ENCODE peak calls at places on chromosomes 3 and 15, in five cellular contexts. N is colonic mucosa, L is fibroblast of mammary gland, Z is fibroblast of pulmonary artery, P is esophagus muscularis mucosa. C is an unnamed sample.

GRCh38 chr3:36606871-36607765 is 157.2 kb downstream of the DCLK3 start:
- DNase-seq in L (no peak), Z (peak; percentile 18), P (no peak), N (no peak), C (no peak)

GRCh38 chr3:72338082-72338941 is 509.9 kb downstream of the SHQ1 start:
- DNase-seq in P (no peak), Z (no peak), L (peak; percentile 68), N (no peak), C (no peak)

GRCh38 chr15:74977599-74977998 is 17.8 kb upstream of the SCAMP5 start:
- DNase-seq in L (peak; percentile 40), P (no peak), N (no peak), Z (no peak), C (no peak)

GRCh38 chr3:64295594-64295993 is 70.3 kb upstream of the PRICKLE2 start:
- DNase-seq in P (no peak), Z (peak; percentile 91), N (no peak), L (peak; percentile 94), C (no peak)

GRCh38 chr3:121894191-121894990 is at the start of gene SLC15A2:
- DNase-seq in P (no peak), Z (peak; percentile 13), L (no peak), N (no peak), C (no peak)

GRCh38 chr3:41352526-41352925 is 153.2 kb downstream of the CTNNB1 start:
- DNase-seq in Z (no peak), P (no peak), L (no peak), N (no peak), C (no peak)

GRCh38 chr15:95663156-95663831 is 667.2 kb upstream of the NR2F2 start:
- DNase-seq in Z (peak; percentile 47), P (no peak), N (no peak), L (peak; percentile 81), C (no peak)

GRCh38 chr3:28808068-28808467 is 459.4 kb upstream of the AZI2 start:
- DNase-seq in Z (no peak), N (no peak), L (no peak), P (no peak), C (no peak)

GRCh38 chr15:67366904-67367303 is 112.3 kb downstream of the IQCH start:
- DNase-seq in L (no peak), N (no peak), P (no peak), Z (no peak), C (no peak)

GRCh38 chr3:64728428-64728827 is 40.6 kb upstream of the ADAMTS9 start:
- DNase-seq in L (no peak), Z (no peak), N (no peak), P (no peak), C (no peak)

GRCh38 chr3:192835818-192836468 is 81.7 kb downstream of the MB21D2 start:
- DNase-seq in Z (peak; percentile 81), L (peak; percentile 93), N (no peak), P (no peak), C (no peak)

GRCh38 chr3:149393355-149394165 is 16.1 kb upstream of the TM4SF1 start:
- DNase-seq in L (peak; percentile 83), Z (peak; percentile 91), P (no peak), N (peak; percentile 75), C (peak; percentile 61)

GRCh38 chr15:90334304-90334731 is 17.8 kb upstream of the ZNF774 start:
- DNase-seq in N (peak; percentile 40), L (no peak), Z (no peak), P (no peak), C (peak; percentile 84)

GRCh38 chr15:72489943-72490554 is 15.9 kb downstream of the ARIH1 start:
- DNase-seq in P (no peak), Z (no peak), N (no peak), L (no peak), C (no peak)

GRCh38 chr3:23701711-23702110 is 104.0 kb upstream of the UBE2E1 start:
- DNase-seq in Z (no peak), P (no peak), N (no peak), L (no peak), C (no peak)

GRCh38 chr15:78076231-78077052 is 1.1 kb downstream of the TBC1D2B start:
- DNase-seq in P (no peak), Z (no peak), L (no peak), N (no peak), C (no peak)
- TF ChIP-seq CTCF in P (peak; percentile 5), Z (peak; percentile 19), L (peak; percentile 33), N (no peak), C (peak; percentile 8)

GRCh38 chr3:16059081-16059537 is 115.4 kb upstream of the GALNT15 start:
- DNase-seq in Z (no peak), N (no peak), L (peak; percentile 49), P (no peak), C (no peak)

GRCh38 chr3:16059700-16060357 is 114.7 kb upstream of the GALNT15 start:
- DNase-seq in P (no peak), L (no peak), Z (no peak), N (no peak), C (no peak)

GRCh38 chr3:16060945-16061344 is 113.5 kb upstream of the GALNT15 start:
- DNase-seq in P (no peak), L (peak; percentile 98), Z (peak; percentile 90), N (peak; percentile 26), C (no peak)

GRCh38 chr3:16061491-16061890 is 113.0 kb upstream of the GALNT15 start:
- DNase-seq in P (no peak), N (no peak), L (peak; percentile 78), Z (no peak), C (no peak)

GRCh38 chr3:16060358-16060852 is 114.1 kb upstream of the GALNT15 start:
- DNase-seq in P (peak; percentile 94), N (no peak), L (peak; percentile 100), Z (peak; percentile 100), C (peak; percentile 58)
- TF ChIP-seq CTCF in P (no peak), N (no peak), L (peak; percentile 4), Z (peak; percentile 19), C (peak; percentile 29)

GRCh38 chr3:172292422-172292821 is 155.8 kb downstream of the GHSR start:
- DNase-seq in N (no peak), Z (no peak), P (no peak), L (no peak), C (no peak)

GRCh38 chr3:172289583-172289982 is 158.7 kb downstream of the GHSR start:
- DNase-seq in P (no peak), N (no peak), L (no peak), Z (no peak), C (no peak)

GRCh38 chr3:172288625-172289024 is 159.6 kb downstream of the GHSR start:
- DNase-seq in P (no peak), N (no peak), L (no peak), Z (no peak), C (no peak)

GRCh38 chr3:172291650-172292049 is 156.6 kb downstream of the GHSR start:
- DNase-seq in L (no peak), P (no peak), N (no peak), Z (no peak), C (no peak)

DNA sequence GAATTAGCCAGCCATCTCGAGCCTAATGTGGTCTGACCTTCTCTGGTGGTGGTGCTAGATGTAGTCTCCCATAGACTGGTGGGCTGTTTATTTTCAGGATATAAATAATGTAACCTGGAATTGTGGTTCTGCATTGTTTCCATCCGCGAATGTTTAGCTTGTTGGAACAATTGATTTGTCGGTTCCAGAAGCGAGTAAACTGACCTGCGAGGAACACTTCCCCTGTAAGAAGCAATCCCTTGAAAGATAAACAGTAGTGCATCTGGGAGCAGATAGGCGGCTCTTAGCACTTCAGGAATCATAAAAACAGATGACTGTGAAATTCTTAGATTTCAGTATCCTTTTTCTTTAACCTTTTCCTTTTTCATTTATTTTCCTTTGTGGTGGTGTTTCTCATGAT is 157.8 kb downstream of the GHSR start:
- DNase-seq in P (no peak), N (no peak), Z (no peak), L (no peak), C (no peak)
- TF ChIP-seq CTCF in P (no peak), N (no peak), Z (no peak), L (no peak), C (no peak)

GRCh38 chr3:194224536-194224935 is 88.6 kb downstream of the HES1 start:
- DNase-seq in P (no peak), N (no peak), L (no peak), Z (no peak), C (no peak)

GRCh38 chr3:194218646-194219453 is 82.9 kb downstream of the HES1 start:
- DNase-seq in N (no peak), Z (no peak), L (no peak), P (no peak), C (no peak)

GRCh38 chr3:194223951-194224350 is 88.0 kb downstream of the HES1 start:
- DNase-seq in L (no peak), N (no peak), Z (no peak), P (no peak), C (no peak)

GRCh38 chr3:194219826-194220407 is 84.0 kb downstream of the HES1 start:
- DNase-seq in N (no peak), P (no peak), Z (no peak), L (no peak), C (no peak)

GRCh38 chr3:194220776-194221735 is 85.1 kb downstream of the HES1 start:
- DNase-seq in N (no peak), P (no peak), L (no peak), Z (no peak), C (no peak)
- TF ChIP-seq CTCF in N (no peak), P (no peak), L (no peak), Z (no peak), C (no peak)

DNA sequence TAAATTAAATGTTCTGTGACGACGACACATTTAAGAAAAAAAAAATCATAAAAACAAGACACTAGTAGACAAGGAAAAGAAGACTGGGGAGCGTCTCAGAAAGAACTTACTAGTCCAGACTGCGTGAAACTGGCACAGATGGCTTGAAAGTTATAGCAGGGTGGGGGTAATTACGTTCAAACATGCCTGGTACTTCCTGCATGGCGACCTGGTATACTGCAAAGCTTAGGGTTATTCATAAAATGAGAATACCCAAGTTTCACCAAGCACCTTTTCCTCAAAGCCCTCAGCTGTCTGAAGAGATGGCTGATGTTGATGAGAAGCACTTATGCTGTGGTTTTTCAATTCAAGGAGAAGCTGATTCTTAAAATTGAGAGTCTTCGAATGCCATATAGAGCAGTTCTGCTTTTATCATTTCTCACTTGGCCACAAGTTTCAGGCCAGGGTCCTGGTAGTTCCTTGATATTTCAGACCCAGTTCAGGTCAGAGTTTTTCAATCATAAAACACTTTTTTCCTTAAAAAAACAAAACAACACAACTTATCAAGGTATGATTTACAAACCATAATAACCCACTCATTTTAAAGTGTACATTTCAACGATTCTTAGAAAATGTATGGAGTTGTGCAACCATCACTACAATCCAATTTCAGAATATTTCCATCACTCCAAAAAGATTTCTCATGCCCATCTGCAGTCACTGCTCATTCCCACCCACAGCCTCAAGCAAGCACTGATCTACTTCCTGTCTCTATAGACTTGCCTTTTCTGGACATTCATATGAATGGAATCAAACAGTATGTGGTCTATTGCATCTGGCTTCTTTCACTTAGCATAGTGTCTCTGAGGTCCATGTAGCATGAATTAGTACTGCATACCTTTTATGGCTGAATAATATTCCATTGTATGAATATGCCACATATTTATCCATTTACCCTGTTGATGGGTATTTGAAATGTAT is 24.6 kb downstream of the PCOLCE2 start:
- DNase-seq in N (no peak), L (no peak), Z (no peak), P (no peak), C (no peak)
- TF ChIP-seq CTCF in N (no peak), L (no peak), Z (no peak), P (no peak), C (no peak)

C was measured in LNCaP clone FGC.